ENCODE peak calls at places on chromosomes 11 and 22, in eight cellular contexts. D, M, B, U, G, X, R and Z are unnamed samples.
A peak's percentile ranks its signal among the peaks of the same experiment; 100 is the strongest.

GRCh38 chr11:60973699-60974098 is 2.2 kb downstream of the CD6 start:
- DNase-seq in D (no peak), M (no peak), B (no peak), U (no peak), G (no peak), X (no peak), R (no peak), Z (no peak)

GRCh38 chr11:120998581-120998980 is 25.3 kb upstream of the TBCEL start:
- DNase-seq in D (no peak), M (no peak), B (no peak), U (no peak), G (no peak), X (no peak), R (no peak), Z (no peak)

GRCh38 chr11:26225643-26226042 is 106.3 kb upstream of the ANO3 start:
- DNase-seq in D (no peak), M (no peak), B (no peak), U (no peak), G (no peak), X (no peak), R (no peak), Z (no peak)

GRCh38 chr11:76152741-76153608 is 53.3 kb downstream of the WNT11 start:
- DNase-seq in D (no peak), M (peak; percentile 27), B (no peak), U (no peak), G (peak; percentile 48), X (no peak), R (no peak), Z (peak; percentile 67)

GRCh38 chr11:86396403-86396802 is 21.7 kb downstream of the CCDC81 start:
- DNase-seq in D (no peak), M (no peak), B (no peak), U (no peak), G (no peak), X (no peak), R (no peak), Z (no peak)

GRCh38 chr11:2686360-2687222 is 13.2 kb downstream of the KCNQ1OT1 start:
- DNase-seq in D (no peak), M (no peak), B (no peak), U (no peak), G (no peak), X (no peak), R (no peak), Z (no peak)

GRCh38 chr22:42683599-42684283 is 34.5 kb upstream of the CYB5R3 start:
- DNase-seq in D (peak; percentile 22), M (no peak), B (no peak), U (no peak), G (no peak), X (peak; percentile 42), R (no peak), Z (no peak)

GRCh38 chr11:61118406-61118805 is 16.1 kb downstream of the CD5 start:
- DNase-seq in D (no peak), M (no peak), B (no peak), U (no peak), G (no peak), X (no peak), R (no peak), Z (no peak)

GRCh38 chr22:17842386-17842785 is 68.1 kb upstream of the BID start:
- DNase-seq in D (no peak), M (no peak), B (peak; percentile 8), U (no peak), G (no peak), X (no peak), R (no peak), Z (no peak)